ENCODE peak calls at places on chromosome 16, in ten cellular contexts. One of them, this sample, is unnamed.

GRCh38 chr16:15649727-15650018 is 372 bp upstream of the NDE1 start:
- DNase-seq in COR-L47: no peak
- DNase-seq in heart left ventricle: no peak
- DNase-seq in Kasumi-1: no peak
- DNase-seq in foreskin keratinocyte: no peak
- DNase-seq in tibial artery: no peak
- DNase-seq in activated CD8-positive, alpha-beta memory T cell treated with anti-CD3 and anti-CD28 coated beads for 4 hours: no peak
- DNase-seq in NCI-H774: no peak
- DNase-seq in heart right ventricle: no peak
- DNase-seq in hypothalamus: no peak
- DNase-seq in this sample: no peak

GRCh38 chr16:69863882-69864281 is 87.3 kb upstream of the CLEC18A start:
- DNase-seq in COR-L47: no peak
- DNase-seq in heart left ventricle: no peak
- DNase-seq in Kasumi-1: no peak
- DNase-seq in foreskin keratinocyte: no peak
- DNase-seq in tibial artery: no peak
- DNase-seq in activated CD8-positive, alpha-beta memory T cell treated with anti-CD3 and anti-CD28 coated beads for 4 hours: no peak
- DNase-seq in NCI-H774: no peak
- DNase-seq in heart right ventricle: no peak
- DNase-seq in hypothalamus: no peak
- DNase-seq in this sample: no peak

GRCh38 chr16:56830669-56831068 is 34.3 kb upstream of the SLC12A3 start:
- DNase-seq in COR-L47: no peak
- DNase-seq in heart left ventricle: no peak
- DNase-seq in Kasumi-1: no peak
- DNase-seq in foreskin keratinocyte: no peak
- DNase-seq in tibial artery: no peak
- DNase-seq in activated CD8-positive, alpha-beta memory T cell treated with anti-CD3 and anti-CD28 coated beads for 4 hours: no peak
- DNase-seq in NCI-H774: no peak
- DNase-seq in heart right ventricle: no peak
- DNase-seq in hypothalamus: no peak
- DNase-seq in this sample: peak

GRCh38 chr16:23597003-23597756 is 1.1 kb upstream of the NDUFAB1 start:
- DNase-seq in COR-L47: no peak
- DNase-seq in heart left ventricle: peak
- DNase-seq in Kasumi-1: peak
- DNase-seq in foreskin keratinocyte: no peak
- DNase-seq in tibial artery: no peak
- DNase-seq in activated CD8-positive, alpha-beta memory T cell treated with anti-CD3 and anti-CD28 coated beads for 4 hours: no peak
- DNase-seq in NCI-H774: no peak
- DNase-seq in heart right ventricle: peak
- DNase-seq in hypothalamus: no peak
- DNase-seq in this sample: no peak

GRCh38 chr16:24729243-24729966 is at the start of gene TNRC6A:
- DNase-seq in COR-L47: peak
- DNase-seq in heart left ventricle: peak
- DNase-seq in Kasumi-1: peak
- DNase-seq in foreskin keratinocyte: peak
- DNase-seq in tibial artery: peak
- DNase-seq in activated CD8-positive, alpha-beta memory T cell treated with anti-CD3 and anti-CD28 coated beads for 4 hours: peak
- DNase-seq in NCI-H774: peak
- DNase-seq in heart right ventricle: peak
- DNase-seq in hypothalamus: peak
- DNase-seq in this sample: peak

GRCh38 chr16:13779676-13780075 is 140.3 kb upstream of the ERCC4 start:
- DNase-seq in COR-L47: no peak
- DNase-seq in heart left ventricle: no peak
- DNase-seq in Kasumi-1: no peak
- DNase-seq in foreskin keratinocyte: no peak
- DNase-seq in tibial artery: no peak
- DNase-seq in activated CD8-positive, alpha-beta memory T cell treated with anti-CD3 and anti-CD28 coated beads for 4 hours: no peak
- DNase-seq in NCI-H774: peak
- DNase-seq in heart right ventricle: no peak
- DNase-seq in hypothalamus: no peak
- DNase-seq in this sample: no peak

GRCh38 chr16:85592700-85593502 is 20.2 kb upstream of the GSE1 start:
- DNase-seq in COR-L47: no peak
- DNase-seq in heart left ventricle: no peak
- DNase-seq in Kasumi-1: no peak
- DNase-seq in foreskin keratinocyte: no peak
- DNase-seq in tibial artery: no peak
- DNase-seq in activated CD8-positive, alpha-beta memory T cell treated with anti-CD3 and anti-CD28 coated beads for 4 hours: no peak
- DNase-seq in NCI-H774: no peak
- DNase-seq in heart right ventricle: no peak
- DNase-seq in hypothalamus: no peak
- DNase-seq in this sample: peak

GRCh38 chr16:70736454-70737376 is 50.9 kb upstream of the MTSS2 start:
- DNase-seq in COR-L47: no peak
- DNase-seq in heart left ventricle: peak
- DNase-seq in Kasumi-1: peak
- DNase-seq in foreskin keratinocyte: no peak
- DNase-seq in tibial artery: no peak
- DNase-seq in activated CD8-positive, alpha-beta memory T cell treated with anti-CD3 and anti-CD28 coated beads for 4 hours: no peak
- DNase-seq in NCI-H774: no peak
- DNase-seq in heart right ventricle: no peak
- DNase-seq in hypothalamus: no peak
- DNase-seq in this sample: peak

GRCh38 chr16:86854058-86854621 is 275.8 kb downstream of the FOXL1 start:
- DNase-seq in COR-L47: no peak
- DNase-seq in heart left ventricle: no peak
- DNase-seq in Kasumi-1: no peak
- DNase-seq in foreskin keratinocyte: no peak
- DNase-seq in tibial artery: no peak
- DNase-seq in activated CD8-positive, alpha-beta memory T cell treated with anti-CD3 and anti-CD28 coated beads for 4 hours: no peak
- DNase-seq in NCI-H774: no peak
- DNase-seq in heart right ventricle: no peak
- DNase-seq in hypothalamus: no peak
- DNase-seq in this sample: peak

GRCh38 chr16:66705790-66706505 is 9.4 kb upstream of the CMTM4 start:
- DNase-seq in COR-L47: no peak
- DNase-seq in heart left ventricle: peak
- DNase-seq in Kasumi-1: no peak
- DNase-seq in foreskin keratinocyte: no peak
- DNase-seq in tibial artery: peak
- DNase-seq in activated CD8-positive, alpha-beta memory T cell treated with anti-CD3 and anti-CD28 coated beads for 4 hours: no peak
- DNase-seq in NCI-H774: no peak
- DNase-seq in heart right ventricle: peak
- DNase-seq in hypothalamus: no peak
- DNase-seq in this sample: no peak